ENCODE peak calls at places on chromosome 21, in five cellular contexts. O, I, E, Q and T are unnamed samples.

GRCh38 chr21:38990424-38990794 is 184.7 kb downstream of the ETS2 start:
- DNase-seq in O (no peak), I (no peak), E (no peak), Q (no peak), T (no peak)

GRCh38 chr21:17491716-17492414 is 21.0 kb upstream of the CXADR start:
- DNase-seq in O (no peak), I (peak), E (peak), Q (no peak), T (peak)

GRCh38 chr21:31733521-31734149 is 1.7 kb upstream of the SCAF4 start:
- DNase-seq in O (no peak), I (no peak), E (no peak), Q (no peak), T (no peak)

GRCh38 chr21:38494688-38495087 is 3.6 kb downstream of the ERG start:
- DNase-seq in O (peak), I (no peak), E (no peak), Q (no peak), T (no peak)

GRCh38 chr21:39125752-39126485 is 57.3 kb downstream of the PSMG1 start:
- DNase-seq in O (no peak), I (peak), E (no peak), Q (peak), T (peak)

GRCh38 chr21:14836950-14837349 is 227.8 kb downstream of the NRIP1 start:
- DNase-seq in O (no peak), I (no peak), E (no peak), Q (no peak), T (no peak)

GRCh38 chr21:29218749-29219148 is 80.0 kb upstream of the BACH1 start:
- DNase-seq in O (no peak), I (no peak), E (no peak), Q (no peak), T (no peak)

GRCh38 chr21:20292280-20292679 is 705.9 kb upstream of the NCAM2 start:
- DNase-seq in O (no peak), I (no peak), E (no peak), Q (no peak), T (no peak)

GRCh38 chr21:17438642-17439041 is 74.2 kb upstream of the CXADR start:
- DNase-seq in O (no peak), I (no peak), E (no peak), Q (no peak), T (no peak)

GRCh38 chr21:29829514-29830255 is 110.1 kb downstream of the GRIK1 start:
- DNase-seq in O (no peak), I (no peak), E (no peak), Q (no peak), T (no peak)

GRCh38 chr21:31580866-31581276 is 78.6 kb upstream of the SOD1 start:
- DNase-seq in O (no peak), I (peak), E (peak), Q (no peak), T (peak)

GRCh38 chr21:45440736-45441350 is 35.9 kb downstream of the COL18A1 start:
- DNase-seq in O (no peak), I (no peak), E (no peak), Q (no peak), T (no peak)

GRCh38 chr21:45441431-45442255 is 36.7 kb downstream of the COL18A1 start:
- DNase-seq in O (no peak), I (no peak), E (no peak), Q (no peak), T (no peak)

GRCh38 chr21:45439901-45440461 is 35.0 kb downstream of the COL18A1 start:
- DNase-seq in O (no peak), I (no peak), E (no peak), Q (no peak), T (no peak)

GRCh38 chr21:45438391-45439145 is 33.6 kb downstream of the COL18A1 start:
- DNase-seq in O (no peak), I (no peak), E (no peak), Q (no peak), T (no peak)

DNA sequence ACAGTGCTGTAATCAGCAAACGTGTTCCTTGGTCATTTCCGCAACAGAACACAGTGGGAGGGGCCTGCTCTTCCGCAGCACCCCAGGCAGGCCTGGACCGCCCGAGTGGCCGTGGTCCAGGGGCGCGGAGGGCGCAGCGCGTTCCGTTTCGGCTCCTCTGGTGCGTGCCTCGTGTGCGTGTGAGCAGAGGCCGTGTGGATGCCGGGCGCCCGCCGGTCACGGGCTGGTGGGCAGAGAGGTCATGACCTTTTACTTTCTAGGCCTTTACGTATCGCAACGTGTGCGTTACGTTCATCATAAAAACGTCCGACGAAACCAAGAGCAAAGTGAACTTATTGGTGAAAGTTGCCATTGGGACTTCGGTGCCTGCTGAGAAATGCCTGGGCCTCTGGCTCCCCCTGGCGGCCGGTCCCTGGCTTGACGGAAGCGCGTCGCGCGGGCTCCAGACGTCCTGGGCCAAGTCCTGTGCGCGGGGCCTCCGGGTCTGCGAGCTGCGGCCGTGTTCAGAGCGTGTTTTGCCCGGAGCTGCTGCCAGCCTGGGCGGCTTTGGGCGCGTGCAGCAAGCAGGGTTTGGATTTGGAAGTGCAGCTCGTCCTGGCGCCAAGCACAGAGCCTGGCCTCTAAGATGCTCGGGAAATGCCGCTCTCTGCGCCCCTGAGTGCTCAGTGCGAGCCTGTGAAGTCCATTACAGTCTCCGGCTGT is 34.4 kb downstream of the COL18A1 start:
- DNase-seq in O (peak), I (peak), E (peak), Q (peak), T (peak)
- TF ChIP-seq POLR2A in O (no peak), I (no peak), E (no peak), Q (peak), T (no peak)

GRCh38 chr21:33393348-33393747 is 9.9 kb upstream of the IFNGR2 start:
- DNase-seq in O (no peak), I (no peak), E (no peak), Q (no peak), T (no peak)
- TF ChIP-seq POLR2A in O (no peak), I (no peak), E (no peak), Q (no peak), T (no peak)

DNA sequence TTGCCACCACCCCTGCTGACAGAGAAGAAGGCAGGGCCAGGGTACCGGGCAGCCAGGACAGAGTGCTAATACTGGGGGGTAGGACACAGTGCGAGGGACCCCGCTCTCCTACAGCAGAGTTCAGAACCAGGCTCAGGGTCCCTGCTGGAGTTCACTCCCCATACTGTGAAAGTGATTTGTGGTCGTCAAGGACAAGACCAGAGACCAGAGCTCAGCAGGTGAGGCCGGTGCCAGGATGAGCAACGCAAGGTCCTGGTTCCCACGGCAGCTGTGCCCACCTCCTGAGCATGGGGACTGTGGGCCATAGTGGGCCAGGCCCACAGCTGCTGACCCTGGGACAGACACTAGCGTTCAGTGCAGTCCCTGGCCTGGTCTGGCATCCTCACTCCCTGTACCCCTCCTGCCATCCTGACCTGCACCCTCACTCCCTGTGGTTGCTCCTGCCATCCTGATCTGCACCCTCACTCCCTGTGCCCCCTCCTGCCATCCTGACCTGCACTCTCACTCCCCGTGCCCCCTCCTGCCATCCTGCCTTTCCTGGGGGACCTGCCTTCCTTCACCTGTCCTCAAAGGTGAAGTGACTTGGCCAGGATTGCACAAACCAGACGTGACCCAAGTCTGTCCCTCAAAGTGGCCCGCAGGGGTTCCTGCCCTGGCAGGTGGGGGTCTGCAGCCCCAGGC is 13.8 kb upstream of the PTTG1IP start:
- DNase-seq in O (no peak), I (peak), E (no peak), Q (no peak), T (no peak)
- TF ChIP-seq POLR2A in O (no peak), I (no peak), E (no peak), Q (no peak), T (no peak)

GRCh38 chr21:43726686-43727570 is 8.0 kb downstream of the PDXK start:
- DNase-seq in O (no peak), I (peak), E (no peak), Q (peak), T (no peak)
- TF ChIP-seq POLR2A in O (no peak), I (no peak), E (no peak), Q (no peak), T (no peak)

GRCh38 chr21:26105819-26106218 is 64.8 kb downstream of the APP start:
- DNase-seq in O (no peak), I (no peak), E (no peak), Q (no peak), T (no peak)
- TF ChIP-seq POLR2A in O (no peak), I (no peak), E (no peak), Q (no peak), T (no peak)